ENCODE peak calls at places on chromosomes 5 and 9, in ten cellular contexts. M, Z, D, W, I, C, U, O, E and G are unnamed samples.
A peak's percentile ranks its signal among the peaks of the same experiment; 100 is the strongest.

GRCh38 chr9:15510789-15511575 is at the start of gene PSIP1:
- DNase-seq in I (peak; percentile 81), E (peak; percentile 69), C (peak; percentile 87), W (peak; percentile 95), O (peak; percentile 43), M (peak; percentile 65), Z (peak; percentile 45), U (peak; percentile 85), D (peak; percentile 72), G (peak; percentile 83)

GRCh38 chr5:27217160-27217956 is 179.0 kb upstream of the CDH9 start:
- DNase-seq in C (no peak), I (no peak), O (no peak), W (peak; percentile 3), E (peak; percentile 33), U (no peak), M (no peak), Z (no peak), D (no peak), G (no peak)

GRCh38 chr9:9556865-9557803 is 1055.7 kb downstream of the PTPRD start:
- DNase-seq in D (no peak), I (no peak), Z (no peak), W (no peak), C (peak; percentile 96), E (no peak), O (no peak), U (no peak), M (no peak), G (no peak)

GRCh38 chr9:135743021-135743420 is 41.0 kb downstream of the KCNT1 start:
- DNase-seq in D (no peak), M (no peak), O (no peak), W (peak; percentile 74), I (no peak), C (no peak), E (no peak), Z (no peak), U (no peak), G (no peak)

GRCh38 chr5:52725065-52725746 is 62.5 kb upstream of the ITGA1 start:
- DNase-seq in C (no peak), O (peak; percentile 6), W (no peak), I (no peak), M (no peak), U (no peak), E (no peak), Z (peak; percentile 23), D (peak; percentile 33), G (peak; percentile 35)

GRCh38 chr5:39190311-39191102 is 28.9 kb downstream of the FYB1 start:
- DNase-seq in O (no peak), W (no peak), M (no peak), Z (no peak), C (no peak), D (no peak), E (no peak), I (no peak), U (no peak), G (no peak)

GRCh38 chr9:14987858-14988257 is 77.6 kb upstream of the FREM1 start:
- DNase-seq in D (no peak), E (no peak), W (no peak), I (no peak), O (no peak), Z (no peak), M (no peak), C (no peak), U (no peak), G (no peak)

GRCh38 chr5:158380661-158381060 is 521.7 kb upstream of the CLINT1 start:
- DNase-seq in W (no peak), U (no peak), I (no peak), Z (no peak), M (no peak), C (no peak), E (no peak), D (no peak), O (no peak), G (no peak)

GRCh38 chr5:21810737-21811316 is 1042.3 kb downstream of the CDH12 start:
- DNase-seq in W (no peak), D (no peak), C (peak; percentile 64), U (no peak), M (no peak), E (no peak), I (no peak), O (no peak), Z (no peak), G (no peak)

GRCh38 chr5:130237721-130238120 is 333.5 kb downstream of the CHSY3 start:
- DNase-seq in W (no peak), O (no peak), I (no peak), C (no peak), M (no peak), D (no peak), E (no peak), Z (no peak), U (no peak), G (no peak)

GRCh38 chr5:157669701-157670097 is 1.6 kb upstream of the C5orf52 start:
- DNase-seq in O (no peak), D (no peak), Z (no peak), I (no peak), C (no peak), W (no peak), M (no peak), U (no peak), E (no peak), G (no peak)

GRCh38 chr5:117454716-117455212 is 880.1 kb upstream of the SEMA6A start:
- DNase-seq in M (peak; percentile 62), E (peak; percentile 46), D (peak; percentile 61), U (peak; percentile 20), Z (peak; percentile 17), O (peak; percentile 25), W (peak; percentile 17), I (no peak), C (peak; percentile 74), G (peak; percentile 74)

GRCh38 chr5:173984218-173984617 is 4.8 kb upstream of the C5orf47 start:
- DNase-seq in W (no peak), E (no peak), M (peak; percentile 34), C (peak; percentile 82), I (no peak), O (no peak), D (no peak), Z (no peak), U (no peak), G (no peak)

GRCh38 chr5:149211566-149211965 is 60.1 kb upstream of the AFAP1L1 start:
- DNase-seq in C (no peak), O (no peak), I (no peak), E (no peak), D (no peak), U (no peak), Z (no peak), W (no peak), M (no peak), G (no peak)

GRCh38 chr9:137068539-137069507 is 1.5 kb downstream of the SAPCD2 start:
- DNase-seq in W (peak; percentile 46), O (no peak), U (no peak), D (no peak), Z (no peak), C (no peak), I (no peak), E (no peak), M (no peak), G (peak; percentile 11)

GRCh38 chr5:37834542-37835399 is 5.1 kb downstream of the GDNF start:
- DNase-seq in D (no peak), E (no peak), O (no peak), M (no peak), C (peak; percentile 77), U (no peak), I (peak; percentile 74), W (peak; percentile 82), Z (no peak), G (no peak)

DNA sequence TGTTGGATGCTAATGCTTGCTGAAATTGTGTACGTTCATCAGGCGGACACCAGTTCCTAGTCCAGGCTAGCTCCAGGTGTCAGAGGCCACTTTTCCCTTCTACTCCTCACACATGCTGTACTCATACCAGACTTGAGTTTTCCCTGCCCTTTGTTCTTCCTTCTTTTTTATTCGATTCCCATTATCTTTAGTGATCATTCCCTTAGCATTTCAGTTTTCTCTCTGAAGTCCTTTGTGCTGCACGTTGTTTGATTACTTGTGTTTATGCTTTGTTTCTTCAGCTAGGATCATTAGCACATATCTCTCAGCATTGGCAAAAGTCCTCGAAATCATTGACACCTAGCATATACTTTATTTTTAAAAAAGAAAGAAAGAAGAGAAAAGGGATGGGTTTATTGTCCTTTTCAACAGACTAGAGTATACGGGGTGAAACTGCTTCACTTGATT is 409 bp upstream of the COX7C start:
- DNase-seq in D (no peak), O (no peak), I (no peak), Z (no peak), E (no peak), U (no peak), M (no peak), W (no peak), C (no peak), G (no peak)
- H3K27ac ChIP-seq in D (peak overlapping the region; percentile 93), O (peak overlapping the region; percentile 90), I (peak overlapping the region; percentile 95), Z (no peak overlapping the region), E (peak overlapping the region; percentile 61), U (no peak overlapping the region), M (no peak overlapping the region), W (peak overlapping the region; percentile 88), C (no peak overlapping the region), G (no peak overlapping the region)

GRCh38 chr5:132747064-132747692 is at the start of gene CCNI2:
- DNase-seq in C (peak; percentile 64), M (no peak), D (peak; percentile 66), Z (peak; percentile 19), E (no peak), I (no peak), W (peak; percentile 91), O (no peak), U (no peak), G (peak; percentile 81)
- H3K4me3 ChIP-seq in C (peak within 1 kb of the TSS; percentile 69), M (peak within 1 kb of the TSS; percentile 46), D (peak within 1 kb of the TSS; percentile 59), Z (peak within 1 kb of the TSS; percentile 58), E (no peak within 1 kb of the TSS), I (no peak within 1 kb of the TSS), W (peak within 1 kb of the TSS; percentile 16), O (peak within 1 kb of the TSS; percentile 34), U (peak within 1 kb of the TSS; percentile 72), G (peak within 1 kb of the TSS; percentile 51)

DNA sequence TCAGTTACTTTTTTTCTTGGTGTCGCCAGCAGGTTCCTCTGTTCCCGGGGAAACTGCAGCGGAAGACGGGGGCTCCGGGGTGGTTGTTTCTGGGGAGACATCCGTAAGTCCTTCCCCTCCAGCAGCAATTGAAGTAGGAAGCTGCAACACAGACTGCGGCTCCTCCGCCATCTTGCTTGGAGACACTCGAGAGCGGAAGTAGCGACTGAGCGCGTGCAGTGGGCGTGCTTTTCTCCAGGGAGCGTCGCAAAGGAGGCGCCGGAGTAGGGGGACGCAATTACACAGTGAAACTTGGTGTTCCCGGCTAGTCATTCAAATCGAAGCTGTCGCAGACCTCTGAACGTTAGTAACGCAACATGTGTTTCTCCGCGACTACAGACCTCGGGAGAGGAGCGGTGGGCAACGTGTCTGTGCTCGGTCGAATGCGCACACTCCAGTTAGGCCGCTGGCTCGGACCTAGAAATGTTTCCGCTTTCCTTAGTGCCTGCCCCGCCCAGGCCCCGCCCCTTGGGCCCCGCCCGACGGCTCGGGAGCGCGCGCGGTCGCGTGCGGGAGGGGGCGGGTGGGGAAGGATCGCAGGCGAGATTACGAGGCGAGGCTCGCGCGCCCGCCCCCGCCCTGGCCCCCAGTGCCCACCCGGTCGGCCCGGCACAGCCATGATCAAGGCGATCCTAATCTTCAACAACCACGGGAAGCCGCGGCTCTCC is at the start of the genes AP3S1 and ATG12:
- DNase-seq in D (peak; percentile 90), M (peak; percentile 91), I (peak; percentile 95), U (peak; percentile 88), C (peak; percentile 96), Z (peak; percentile 87), W (peak; percentile 99), O (peak; percentile 91), E (peak; percentile 90), G (peak; percentile 93)
- TF ChIP-seq POLR2AphosphoS5 in D (peak; percentile 92), M (peak; percentile 91), I (peak; percentile 89), U (peak; percentile 94), C (peak; percentile 75), Z (peak; percentile 90), W (peak; percentile 90), O (peak; percentile 88), E (peak; percentile 70), G (peak; percentile 95)

GRCh38 chr5:33725846-33726245 is 165.9 kb downstream of the ADAMTS12 start:
- DNase-seq in U (no peak), D (no peak), I (no peak), C (no peak), Z (no peak), O (no peak), W (no peak), E (no peak), M (no peak), G (no peak)
- H3K27ac ChIP-seq in U (no peak overlapping the region), D (no peak overlapping the region), I (no peak overlapping the region), C (no peak overlapping the region), Z (no peak overlapping the region), O (no peak overlapping the region), W (no peak overlapping the region), E (no peak overlapping the region), M (no peak overlapping the region), G (no peak overlapping the region)